ENCODE peak calls at places on chromosome 16, in ten cellular contexts. U, D, C, G, H, L, E, O, Y and I are unnamed samples. For H3K4me1 and H3K27me3, the result is how much of the 10 kb centered on the place peaks cover.

GRCh38 chr16:424033-424622 is 1.3 kb upstream of the RAB11FIP3 start:
- DNase-seq in U (peak), D (peak), C (no peak), G (peak), H (no peak), L (no peak), E (peak), O (peak), Y (peak), I (no peak)

GRCh38 chr16:54355251-54355650 is 68.7 kb upstream of the IRX3 start:
- DNase-seq in U (no peak), D (no peak), C (no peak), G (no peak), H (no peak), L (no peak), E (no peak), O (peak), Y (peak), I (no peak)

GRCh38 chr16:66357523-66357928 is 9.0 kb upstream of the CDH5 start:
- DNase-seq in U (peak), D (peak), C (peak), G (no peak), H (peak), L (no peak), E (peak), O (peak), Y (peak), I (peak)

GRCh38 chr16:392450-393027 is 4.5 kb upstream of the NME4 start:
- DNase-seq in U (no peak), D (no peak), C (no peak), G (no peak), H (no peak), L (no peak), E (no peak), O (no peak), Y (no peak), I (no peak)

GRCh38 chr16:74275031-74275636 is 21.5 kb upstream of the PSMD7 start:
- DNase-seq in U (no peak), D (no peak), C (no peak), G (no peak), H (no peak), L (no peak), E (no peak), O (peak), Y (peak), I (peak)

GRCh38 chr16:88062341-88062861 is 111.2 kb downstream of the BANP start:
- DNase-seq in U (no peak), D (no peak), C (no peak), G (peak), H (peak), L (peak), E (peak), O (peak), Y (peak), I (no peak)

GRCh38 chr16:23710504-23710903 is 2.5 kb downstream of the ERN2 start:
- DNase-seq in U (no peak), D (no peak), C (no peak), G (no peak), H (no peak), L (no peak), E (no peak), O (no peak), Y (no peak), I (no peak)

GRCh38 chr16:81917375-81917774 is 93.9 kb downstream of the SDR42E1 start:
- DNase-seq in U (no peak), D (no peak), C (no peak), G (no peak), H (no peak), L (no peak), E (no peak), O (no peak), Y (no peak), I (no peak)

GRCh38 chr16:734208-734980 is 6.4 kb downstream of the CIAO3 start:
- DNase-seq in U (no peak), D (no peak), C (peak), G (no peak), H (no peak), L (peak), E (no peak), O (no peak), Y (no peak), I (no peak)

GRCh38 chr16:683396-684066 is 603 bp downstream of the JMJD8 start:
- DNase-seq in U (no peak), D (no peak), C (peak), G (peak), H (no peak), L (no peak), E (peak), O (no peak), Y (peak), I (peak)

GRCh38 chr16:23424292-23424958 is 28.6 kb downstream of the COG7 start:
- DNase-seq in U (no peak), D (no peak), C (no peak), G (peak), H (no peak), L (no peak), E (no peak), O (peak), Y (no peak), I (no peak)

GRCh38 chr16:73047536-73048291 is at the start of gene ZFHX3:
- DNase-seq in U (peak), D (peak), C (peak), G (peak), H (no peak), L (peak), E (peak), O (peak), Y (peak), I (peak)

GRCh38 chr16:10111156-10111761 is 71.0 kb downstream of the GRIN2A start:
- DNase-seq in U (no peak), D (no peak), C (no peak), G (no peak), H (no peak), L (no peak), E (no peak), O (no peak), Y (no peak), I (no peak)

GRCh38 chr16:84141143-84141670 is 3.8 kb downstream of the HSDL1 start:
- DNase-seq in U (no peak), D (no peak), C (no peak), G (no peak), H (no peak), L (no peak), E (no peak), O (no peak), Y (no peak), I (no peak)

GRCh38 chr16:88599825-88600538 is 29.8 kb downstream of the ZC3H18 start:
- DNase-seq in U (no peak), D (no peak), C (no peak), G (no peak), H (no peak), L (no peak), E (no peak), O (no peak), Y (no peak), I (no peak)

GRCh38 chr16:12095275-12096161 is 119.0 kb downstream of the SNX29 start:
- DNase-seq in U (peak), D (peak), C (peak), G (peak), H (peak), L (peak), E (peak), O (peak), Y (peak), I (peak)

GRCh38 chr16:62913924-62914323 is 877.7 kb upstream of the CDH8 start:
- DNase-seq in U (no peak), D (no peak), C (no peak), G (no peak), H (no peak), L (no peak), E (no peak), O (no peak), Y (no peak), I (no peak)

GRCh38 chr16:7545251-7545650 is 212.6 kb downstream of the RBFOX1 start:
- DNase-seq in U (no peak), D (no peak), C (no peak), G (no peak), H (no peak), L (no peak), E (peak), O (no peak), Y (no peak), I (no peak)

GRCh38 chr16:89422527-89422904 is 67.8 kb downstream of the ANKRD11 start:
- DNase-seq in U (no peak), D (peak), C (no peak), G (no peak), H (no peak), L (no peak), E (no peak), O (peak), Y (peak), I (no peak)

GRCh38 chr16:9151074-9151473 is 59.6 kb downstream of the HAPSTR1 start:
- DNase-seq in U (no peak), D (no peak), C (no peak), G (no peak), H (no peak), L (no peak), E (no peak), O (no peak), Y (no peak), I (no peak)

GRCh38 chr16:68893710-68894705 is 50.7 kb downstream of the TANGO6 start:
- DNase-seq in U (no peak), D (no peak), C (peak), G (no peak), H (peak), L (peak), E (peak), O (no peak), Y (peak), I (no peak)

GRCh38 chr16:1909661-1910231 is 8.5 kb downstream of the HS3ST6 start:
- DNase-seq in U (no peak), D (no peak), C (no peak), G (no peak), H (no peak), L (no peak), E (peak), O (no peak), Y (no peak), I (no peak)

GRCh38 chr16:53600076-53600475 is 97.1 kb upstream of the AKTIP start:
- DNase-seq in U (no peak), D (no peak), C (no peak), G (no peak), H (no peak), L (no peak), E (no peak), O (no peak), Y (peak), I (no peak)

GRCh38 chr16:89015271-89015859 is 38.4 kb upstream of the CBFA2T3 start:
- DNase-seq in U (no peak), D (no peak), C (peak), G (no peak), H (no peak), L (no peak), E (no peak), O (no peak), Y (no peak), I (no peak)

GRCh38 chr16:84058664-84059063 is 16.1 kb upstream of the SLC38A8 start:
- DNase-seq in U (no peak), D (no peak), C (no peak), G (peak), H (no peak), L (peak), E (no peak), O (no peak), Y (no peak), I (no peak)

GRCh38 chr16:75323928-75324327 is 72.5 kb upstream of the BCAR1 start:
- DNase-seq in U (no peak), D (no peak), C (no peak), G (no peak), H (no peak), L (no peak), E (no peak), O (no peak), Y (no peak), I (no peak)

GRCh38 chr16:21218135-21218534 is 6.8 kb upstream of the ZP2 start:
- DNase-seq in U (no peak), D (no peak), C (no peak), G (no peak), H (no peak), L (no peak), E (no peak), O (no peak), Y (no peak), I (no peak)

GRCh38 chr16:4142268-4142667 is 26.0 kb upstream of the ADCY9 start:
- DNase-seq in U (no peak), D (no peak), C (no peak), G (no peak), H (no peak), L (no peak), E (no peak), O (no peak), Y (peak), I (no peak)

GRCh38 chr16:3789375-3790067 is 72.2 kb upstream of the TRAP1 start:
- DNase-seq in U (no peak), D (no peak), C (no peak), G (no peak), H (no peak), L (no peak), E (no peak), O (no peak), Y (no peak), I (no peak)

GRCh38 chr16:75392911-75393310 is 40.4 kb downstream of the CFDP1 start:
- DNase-seq in U (no peak), D (no peak), C (no peak), G (no peak), H (no peak), L (no peak), E (no peak), O (no peak), Y (peak), I (no peak)

GRCh38 chr16:78227855-78228254 is 128.4 kb downstream of the WWOX start:
- DNase-seq in U (no peak), D (no peak), C (peak), G (no peak), H (no peak), L (no peak), E (peak), O (peak), Y (no peak), I (peak)

GRCh38 chr16:19745286-19746018 is 27.4 kb downstream of the IQCK start:
- DNase-seq in U (peak), D (no peak), C (no peak), G (no peak), H (no peak), L (no peak), E (no peak), O (peak), Y (peak), I (no peak)

GRCh38 chr16:71854369-71854948 is 8.7 kb downstream of the ATXN1L start:
- DNase-seq in U (no peak), D (no peak), C (no peak), G (no peak), H (no peak), L (no peak), E (no peak), O (no peak), Y (no peak), I (no peak)

GRCh38 chr16:76345093-76345735 is 68.0 kb downstream of the CNTNAP4 start:
- DNase-seq in U (no peak), D (peak), C (no peak), G (no peak), H (no peak), L (no peak), E (no peak), O (no peak), Y (peak), I (no peak)

GRCh38 chr16:11553371-11553770 is 33.3 kb downstream of the LITAF start:
- DNase-seq in U (no peak), D (no peak), C (no peak), G (no peak), H (no peak), L (no peak), E (no peak), O (no peak), Y (no peak), I (no peak)

GRCh38 chr16:86994651-86995171 is 322.5 kb downstream of the C16orf95 start:
- DNase-seq in U (no peak), D (no peak), C (no peak), G (no peak), H (no peak), L (no peak), E (peak), O (peak), Y (peak), I (no peak)
- H3K4me3 ChIP-seq in U (no peak), D (no peak), C (no peak), G (no peak), H (no peak), L (no peak), E (no peak), O (peak), Y (peak), I (no peak)

GRCh38 chr16:67514382-67514828 is 14.2 kb upstream of the RIPOR1 start:
- DNase-seq in U (peak), D (peak), C (peak), G (peak), H (peak), L (peak), E (peak), O (peak), Y (peak), I (peak)
- H3K4me1 ChIP-seq in U (under half), D (under half), C (under half), G (under half), H (under half), L (under half), E (under half), O (under half), Y (under half), I (under half)

GRCh38 chr16:85387171-85387507 is 226.0 kb upstream of the GSE1 start:
- DNase-seq in U (peak), D (peak), C (no peak), G (peak), H (no peak), L (peak), E (no peak), O (no peak), Y (no peak), I (no peak)

GRCh38 chr16:85389679-85390470 is 223.2 kb upstream of the GSE1 start:
- DNase-seq in U (peak), D (peak), C (no peak), G (peak), H (no peak), L (peak), E (no peak), O (no peak), Y (no peak), I (no peak)

GRCh38 chr16:85386467-85387170 is 226.5 kb upstream of the GSE1 start:
- DNase-seq in U (peak), D (peak), C (no peak), G (peak), H (no peak), L (peak), E (no peak), O (no peak), Y (no peak), I (no peak)

GRCh38 chr16:85385463-85386331 is 227.4 kb upstream of the GSE1 start:
- DNase-seq in U (no peak), D (peak), C (no peak), G (peak), H (no peak), L (peak), E (no peak), O (no peak), Y (no peak), I (no peak)

GRCh38 chr16:85387731-85388295 is 225.3 kb upstream of the GSE1 start:
- DNase-seq in U (peak), D (no peak), C (no peak), G (no peak), H (no peak), L (no peak), E (no peak), O (no peak), Y (no peak), I (no peak)
- H3K27me3 ChIP-seq in U (under half), D (under half), C (under half), G (under half), H (under half), L (under half), E (under half), O (under half), Y (under half), I (under half)

GRCh38 chr16:57131351-57131970 is 39.1 kb downstream of the CPNE2 start:
- DNase-seq in U (peak), D (no peak), C (no peak), G (no peak), H (no peak), L (no peak), E (no peak), O (no peak), Y (no peak), I (no peak)

GRCh38 chr16:57134982-57135381 is 42.6 kb downstream of the CPNE2 start:
- DNase-seq in U (no peak), D (no peak), C (no peak), G (no peak), H (no peak), L (no peak), E (no peak), O (no peak), Y (no peak), I (no peak)

GRCh38 chr16:57132470-57132869 is 40.1 kb downstream of the CPNE2 start:
- DNase-seq in U (no peak), D (no peak), C (no peak), G (no peak), H (no peak), L (no peak), E (no peak), O (no peak), Y (no peak), I (no peak)

GRCh38 chr16:57133101-57133500 is 40.7 kb downstream of the CPNE2 start:
- DNase-seq in U (no peak), D (no peak), C (no peak), G (no peak), H (no peak), L (no peak), E (peak), O (no peak), Y (no peak), I (no peak)

GRCh38 chr16:57133911-57134310 is 41.5 kb downstream of the CPNE2 start:
- DNase-seq in U (no peak), D (no peak), C (no peak), G (no peak), H (no peak), L (no peak), E (no peak), O (no peak), Y (no peak), I (no peak)
- H3K4me3 ChIP-seq in U (no peak), D (no peak), C (no peak), G (no peak), H (no peak), L (no peak), E (no peak), O (no peak), Y (no peak), I (no peak)

GRCh38 chr16:29815032-29815721 is 775 bp upstream of the PAGR1 start:
- DNase-seq in U (no peak), D (peak), C (peak), G (peak), H (no peak), L (no peak), E (peak), O (no peak), Y (peak), I (peak)
- H3K4me1 ChIP-seq in U (under half), D (under half), C (under half), G (under half), H (under half), L (under half), E (under half), O (half or more), Y (under half), I (under half)